ENCODE peak calls at places on chromosomes 16 and 17, in four cellular contexts. One of them, this sample, is unnamed.

GRCh38 chr16:9102379-9102778 is 10.9 kb downstream of the HAPSTR1 start:
- DNase-seq in GM12878: no peak
- DNase-seq in HepG2: no peak
- DNase-seq in K562: no peak
- DNase-seq in this sample: peak; percentile 37

GRCh38 chr17:77145635-77146632 is 5.2 kb downstream of the SEC14L1 start:
- DNase-seq in HepG2: peak; percentile 70
- DNase-seq in GM12878: peak; percentile 71
- DNase-seq in K562: no peak
- DNase-seq in this sample: no peak

GRCh38 chr16:65101009-65101408 is 20.9 kb downstream of the CDH11 start:
- DNase-seq in GM12878: no peak
- DNase-seq in K562: no peak
- DNase-seq in HepG2: no peak
- DNase-seq in this sample: no peak

GRCh38 chr16:11687606-11688519 is 19.6 kb downstream of the SNN start:
- DNase-seq in GM12878: no peak
- DNase-seq in K562: no peak
- DNase-seq in HepG2: no peak
- DNase-seq in this sample: no peak

GRCh38 chr17:78798695-78799559 is 16.9 kb upstream of the CYTH1 start:
- DNase-seq in GM12878: no peak
- DNase-seq in K562: no peak
- DNase-seq in HepG2: peak; percentile 50
- DNase-seq in this sample: no peak

GRCh38 chr16:9965079-9965478 is 217.1 kb downstream of the GRIN2A start:
- DNase-seq in K562: no peak
- DNase-seq in HepG2: no peak
- DNase-seq in GM12878: no peak
- DNase-seq in this sample: no peak

GRCh38 chr16:69223882-69224281 is 36.9 kb downstream of the SNTB2 start:
- DNase-seq in GM12878: no peak
- DNase-seq in K562: no peak
- DNase-seq in HepG2: no peak
- DNase-seq in this sample: no peak

GRCh38 chr16:77675464-77676324 is 46.6 kb upstream of the NUDT7 start:
- DNase-seq in HepG2: peak; percentile 74
- DNase-seq in K562: peak; percentile 70
- DNase-seq in GM12878: peak; percentile 24
- DNase-seq in this sample: peak; percentile 41

GRCh38 chr16:69465083-69465721 is 40.8 kb downstream of the CYB5B start:
- DNase-seq in GM12878: peak; percentile 59
- DNase-seq in K562: no peak
- DNase-seq in HepG2: peak; percentile 45
- DNase-seq in this sample: no peak

GRCh38 chr17:77618173-77618572 is 340.3 kb upstream of the TNRC6C start:
- DNase-seq in GM12878: no peak
- DNase-seq in HepG2: no peak
- DNase-seq in K562: no peak
- DNase-seq in this sample: no peak

GRCh38 chr16:82855471-82855870 is 228.7 kb downstream of the CDH13 start:
- DNase-seq in K562: no peak
- DNase-seq in HepG2: no peak
- DNase-seq in GM12878: no peak
- DNase-seq in this sample: no peak

GRCh38 chr16:85174871-85175723 is 62.8 kb upstream of the CIBAR2 start:
- DNase-seq in GM12878: no peak
- DNase-seq in HepG2: no peak
- DNase-seq in K562: no peak
- DNase-seq in this sample: no peak

GRCh38 chr17:79824893-79825579 is 14.2 kb downstream of the CBX4 start:
- DNase-seq in GM12878: no peak
- DNase-seq in K562: no peak
- DNase-seq in HepG2: no peak
- DNase-seq in this sample: no peak

GRCh38 chr16:84446086-84446485 is 58.4 kb downstream of the MEAK7 start:
- DNase-seq in K562: no peak
- DNase-seq in HepG2: no peak
- DNase-seq in GM12878: no peak
- DNase-seq in this sample: no peak

GRCh38 chr17:75245011-75245410 is 16.4 kb downstream of the GGA3 start:
- DNase-seq in HepG2: no peak
- DNase-seq in K562: no peak
- DNase-seq in GM12878: no peak
- DNase-seq in this sample: no peak

GRCh38 chr16:58536278-58536677 is 21.0 kb downstream of the SETD6 start:
- DNase-seq in K562: no peak
- DNase-seq in GM12878: no peak
- DNase-seq in HepG2: no peak
- DNase-seq in this sample: no peak

GRCh38 chr17:64378890-64379354 is 11.7 kb downstream of the PECAM1 start:
- DNase-seq in GM12878: peak; percentile 72
- DNase-seq in K562: no peak
- DNase-seq in HepG2: peak; percentile 35
- DNase-seq in this sample: no peak

GRCh38 chr17:16398270-16399267 is 16.8 kb upstream of the TRPV2 start:
- DNase-seq in GM12878: peak; percentile 35
- DNase-seq in HepG2: peak; percentile 79
- DNase-seq in K562: peak; percentile 53
- DNase-seq in this sample: no peak

GRCh38 chr17:32484041-32484461 is 2.7 kb upstream of the CDK5R1 start:
- DNase-seq in HepG2: no peak
- DNase-seq in K562: no peak
- DNase-seq in GM12878: no peak
- DNase-seq in this sample: no peak

GRCh38 chr17:32527146-32527545 is 40.4 kb downstream of the CDK5R1 start:
- DNase-seq in GM12878: no peak
- DNase-seq in K562: no peak
- DNase-seq in HepG2: no peak
- DNase-seq in this sample: no peak

GRCh38 chr16:2033057-2033911 is 6.6 kb downstream of the NHERF2 start:
- DNase-seq in HepG2: peak; percentile 53
- DNase-seq in K562: peak; percentile 70
- DNase-seq in GM12878: no peak
- DNase-seq in this sample: no peak

GRCh38 chr17:59406808-59407381 is 75.4 kb downstream of the YPEL2 start:
- DNase-seq in GM12878: no peak
- DNase-seq in K562: no peak
- DNase-seq in HepG2: peak; percentile 20
- DNase-seq in this sample: peak; percentile 56

GRCh38 chr17:77287432-77288068 is 146.8 kb downstream of the SEC14L1 start:
- DNase-seq in GM12878: no peak
- DNase-seq in K562: no peak
- DNase-seq in HepG2: peak; percentile 65
- DNase-seq in this sample: peak; percentile 95

GRCh38 chr17:47941998-47942490 is 673 bp downstream of the PNPO start:
- DNase-seq in GM12878: no peak
- DNase-seq in HepG2: peak; percentile 71
- DNase-seq in K562: no peak
- DNase-seq in this sample: no peak

GRCh38 chr17:49995055-49995738 is at the start of gene DLX3:
- DNase-seq in HepG2: no peak
- DNase-seq in GM12878: no peak
- DNase-seq in K562: no peak
- DNase-seq in this sample: peak; percentile 72

GRCh38 chr16:64428463-64428862 is 693.4 kb downstream of the CDH11 start:
- DNase-seq in HepG2: no peak
- DNase-seq in K562: no peak
- DNase-seq in GM12878: no peak
- DNase-seq in this sample: no peak

GRCh38 chr16:86887416-86887815 is 309.1 kb downstream of the FOXL1 start:
- DNase-seq in GM12878: no peak
- DNase-seq in HepG2: no peak
- DNase-seq in K562: no peak
- DNase-seq in this sample: no peak

GRCh38 chr16:23512168-23512695 is 1.9 kb upstream of the GGA2 start:
- DNase-seq in GM12878: no peak
- DNase-seq in K562: no peak
- DNase-seq in HepG2: peak; percentile 51
- DNase-seq in this sample: no peak

GRCh38 chr16:22721497-22722100 is 92.4 kb upstream of the HS3ST2 start:
- DNase-seq in GM12878: no peak
- DNase-seq in K562: no peak
- DNase-seq in HepG2: no peak
- DNase-seq in this sample: no peak

GRCh38 chr16:78593352-78593751 is 493.9 kb downstream of the WWOX start:
- DNase-seq in HepG2: peak; percentile 30
- DNase-seq in GM12878: no peak
- DNase-seq in K562: no peak
- DNase-seq in this sample: no peak

GRCh38 chr16:24499193-24499814 is 40.1 kb upstream of the RBBP6 start:
- DNase-seq in GM12878: no peak
- DNase-seq in K562: peak; percentile 47
- DNase-seq in HepG2: peak; percentile 21
- DNase-seq in this sample: peak; percentile 57

GRCh38 chr17:64603987-64604386 is 58.1 kb downstream of the SMURF2 start:
- DNase-seq in GM12878: no peak
- DNase-seq in K562: no peak
- DNase-seq in HepG2: peak; percentile 26
- DNase-seq in this sample: no peak

GRCh38 chr17:42798383-42799380 is at the start of the genes CNTD1 and COA3:
- DNase-seq in HepG2: peak; percentile 88
- DNase-seq in K562: peak; percentile 91
- DNase-seq in GM12878: peak; percentile 31
- DNase-seq in this sample: peak; percentile 92
- TF ChIP-seq BHLHE40 in HepG2: peak; percentile 23
- TF ChIP-seq BHLHE40 in K562: no peak
- TF ChIP-seq BHLHE40 in GM12878: peak; percentile 44
- TF ChIP-seq BHLHE40 in this sample: no peak

GRCh38 chr16:88471115-88471514 is 18.0 kb downstream of the ZFPM1 start:
- DNase-seq in K562: no peak
- DNase-seq in HepG2: no peak
- DNase-seq in GM12878: no peak
- DNase-seq in this sample: no peak
- H3K4me2 ChIP-seq in K562: no peak overlapping the region
- H3K4me2 ChIP-seq in HepG2: no peak overlapping the region
- H3K4me2 ChIP-seq in GM12878: no peak overlapping the region
- H3K4me2 ChIP-seq in this sample: no peak overlapping the region

DNA sequence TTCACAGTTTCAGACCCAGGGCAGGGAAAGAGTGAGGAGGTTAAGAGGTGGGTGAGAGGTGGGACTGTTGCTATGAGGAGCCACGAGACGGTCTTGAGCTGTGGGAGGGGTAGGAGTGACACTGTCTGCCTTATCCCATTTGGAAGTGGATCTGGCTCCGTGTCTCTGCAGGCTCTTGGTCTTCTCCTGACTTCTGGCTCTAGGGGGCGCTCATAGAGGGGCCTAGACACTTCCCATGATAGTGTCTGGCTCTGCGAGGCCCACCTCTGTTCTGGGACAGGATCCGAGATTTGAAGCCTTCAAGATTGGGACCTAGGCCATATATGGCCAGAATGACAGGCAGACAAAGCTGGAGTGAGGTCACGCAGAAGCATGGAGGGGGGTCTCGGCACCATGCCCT is 204.5 kb downstream of the GSG1L start:
- DNase-seq in K562: no peak
- DNase-seq in HepG2: peak; percentile 11
- DNase-seq in GM12878: no peak
- DNase-seq in this sample: peak; percentile 17
- TF ChIP-seq JUNB in K562: no peak
- TF ChIP-seq JUNB in HepG2: no peak
- TF ChIP-seq JUNB in GM12878: no peak
- TF ChIP-seq JUNB in this sample: no peak

DNA sequence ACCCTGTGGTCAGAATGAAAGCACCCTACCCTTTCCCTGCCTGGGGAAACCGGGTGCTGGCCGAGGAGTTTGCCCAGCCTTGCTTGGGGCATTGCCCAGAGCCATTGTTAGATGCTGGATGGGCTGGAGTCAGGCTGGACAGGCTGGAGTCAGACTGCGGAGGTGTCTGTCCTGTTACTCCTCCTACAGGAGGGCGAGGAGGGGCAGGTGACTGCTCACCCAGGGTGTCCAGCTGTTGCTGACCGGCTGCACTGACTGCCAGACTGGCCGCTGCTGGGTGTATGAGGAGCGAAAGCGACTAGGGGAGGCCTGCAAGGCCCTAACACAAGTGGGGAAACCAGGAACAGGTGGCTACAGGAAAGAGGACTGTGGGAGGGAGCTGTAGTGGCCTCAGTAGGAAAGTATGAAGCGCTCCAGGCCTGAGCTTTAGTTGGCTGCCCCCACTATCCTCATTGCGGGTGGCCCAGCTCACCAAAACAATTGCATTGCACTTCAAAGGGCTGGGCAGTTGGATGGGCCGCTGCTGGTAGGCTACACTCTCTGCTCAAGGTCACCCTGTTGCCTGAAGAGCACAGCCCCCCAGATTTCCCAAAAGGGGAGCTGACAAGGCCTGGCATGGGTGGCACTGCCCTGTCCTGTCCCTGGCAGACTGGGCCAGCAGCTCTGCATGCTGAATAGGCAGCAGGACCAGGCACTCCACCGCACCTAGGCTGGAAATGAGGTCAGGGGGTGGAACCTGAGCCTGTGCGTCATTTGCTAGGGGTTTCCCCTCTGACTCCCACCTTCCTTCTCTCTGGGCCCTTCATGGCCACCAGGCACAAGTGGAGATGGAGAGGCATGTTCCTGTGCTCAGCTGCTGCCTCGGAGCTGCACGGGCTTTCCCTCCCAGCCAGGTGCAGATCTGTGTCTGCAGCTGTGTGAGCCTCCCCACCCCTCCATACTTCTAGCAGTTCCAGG is 18.4 kb downstream of the LDHD start:
- DNase-seq in HepG2: no peak
- DNase-seq in K562: no peak
- DNase-seq in GM12878: no peak
- DNase-seq in this sample: no peak
- TF ChIP-seq BHLHE40 in HepG2: no peak
- TF ChIP-seq BHLHE40 in K562: no peak
- TF ChIP-seq BHLHE40 in GM12878: no peak
- TF ChIP-seq BHLHE40 in this sample: no peak

DNA sequence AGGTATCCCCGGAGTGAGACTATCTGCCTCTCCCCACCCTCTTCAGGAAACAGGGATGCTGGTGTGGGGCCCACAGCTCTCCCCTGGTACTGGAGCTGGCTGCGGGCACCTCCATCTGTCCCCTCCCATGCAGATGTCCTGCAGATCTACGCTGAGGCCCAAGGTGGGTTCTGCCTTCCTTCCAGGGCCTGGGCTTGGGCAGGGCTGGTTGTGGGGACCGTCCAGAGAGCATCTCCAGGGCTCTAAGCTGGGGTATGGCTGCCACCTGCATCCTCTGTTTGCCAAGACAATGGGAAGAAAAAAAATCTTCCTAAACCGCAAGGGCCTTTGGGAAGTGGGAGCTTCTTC is 12.9 kb downstream of the ZNF213 start:
- DNase-seq in K562: no peak
- DNase-seq in HepG2: no peak
- DNase-seq in GM12878: no peak
- DNase-seq in this sample: no peak
- H3K4me2 ChIP-seq in K562: no peak overlapping the region
- H3K4me2 ChIP-seq in HepG2: peak overlapping the region; percentile 11
- H3K4me2 ChIP-seq in GM12878: no peak overlapping the region
- H3K4me2 ChIP-seq in this sample: no peak overlapping the region

GRCh38 chr17:44345497-44346026 is 460 bp downstream of the GRN start:
- DNase-seq in GM12878: no peak
- DNase-seq in HepG2: peak; percentile 79
- DNase-seq in K562: peak; percentile 60
- DNase-seq in this sample: peak; percentile 75
- TF ChIP-seq JUNB in GM12878: no peak
- TF ChIP-seq JUNB in HepG2: no peak
- TF ChIP-seq JUNB in K562: no peak
- TF ChIP-seq JUNB in this sample: no peak